ENCODE peak calls at places on chromosomes 12 and 14, in ten cellular contexts. W is OCI-LY7, L is lower lobe of right lung, O is fibroblast of mammary gland, U is mesothelial cell of epicardium, G is cardiac muscle cell, E is GM06990, S is endothelial cell, H is mammary epithelial cell, Y is AG09309. J is an unnamed sample.

GRCh38 chr12:6613776-6614512 is 6.8 kb upstream of the CHD4 start:
- DNase-seq in W (peak), L (peak), O (peak), U (peak), G (peak), E (peak), S (peak), H (peak), Y (peak), J (peak)

GRCh38 chr12:26938660-26939185 is 453 bp downstream of the FGFR1OP2 start:
- DNase-seq in W (peak), L (no peak), O (no peak), U (no peak), G (no peak), E (no peak), S (no peak), H (no peak), Y (no peak), J (no peak)

GRCh38 chr12:104740668-104741067 is 217.4 kb downstream of the SLC41A2 start:
- DNase-seq in W (peak), L (no peak), O (no peak), U (no peak), G (no peak), E (peak), S (no peak), H (no peak), Y (no peak), J (no peak)

GRCh38 chr12:70535896-70536374 is 101.3 kb downstream of the PTPRB start:
- DNase-seq in W (no peak), L (no peak), O (no peak), U (no peak), G (peak), E (no peak), S (no peak), H (peak), Y (no peak), J (no peak)

GRCh38 chr14:64937176-64937820 is 5.2 kb downstream of the GPX2 start:
- DNase-seq in W (no peak), L (no peak), O (peak), U (no peak), G (peak), E (no peak), S (no peak), H (no peak), Y (no peak), J (no peak)

GRCh38 chr14:92507174-92507768 is 6.3 kb upstream of the RIN3 start:
- DNase-seq in W (peak), L (peak), O (no peak), U (no peak), G (no peak), E (peak), S (no peak), H (peak), Y (no peak), J (no peak)

GRCh38 chr12:124396544-124397398 is 101.9 kb downstream of the RFLNA start:
- DNase-seq in W (no peak), L (no peak), O (no peak), U (no peak), G (no peak), E (no peak), S (no peak), H (no peak), Y (no peak), J (no peak)

GRCh38 chr12:81259360-81259759 is 181.5 kb downstream of the ACSS3 start:
- DNase-seq in W (no peak), L (no peak), O (no peak), U (no peak), G (no peak), E (no peak), S (no peak), H (no peak), Y (no peak), J (no peak)

GRCh38 chr14:35342160-35343010 is 50.2 kb downstream of the PSMA6 start:
- DNase-seq in W (no peak), L (peak), O (peak), U (no peak), G (peak), E (no peak), S (no peak), H (no peak), Y (no peak), J (no peak)

GRCh38 chr12:105487961-105488360 is 157.5 kb downstream of the C12orf75 start:
- DNase-seq in W (no peak), L (no peak), O (no peak), U (no peak), G (no peak), E (no peak), S (no peak), H (no peak), Y (no peak), J (no peak)

GRCh38 chr12:47164730-47165439 is 85.1 kb upstream of the AMIGO2 start:
- DNase-seq in W (no peak), L (no peak), O (peak), U (no peak), G (peak), E (no peak), S (no peak), H (no peak), Y (peak), J (no peak)
- TF ChIP-seq CTCF in W (peak), L (no peak), O (no peak), U (no peak), G (peak), E (no peak), S (no peak), H (no peak), Y (no peak), J (peak)

DNA sequence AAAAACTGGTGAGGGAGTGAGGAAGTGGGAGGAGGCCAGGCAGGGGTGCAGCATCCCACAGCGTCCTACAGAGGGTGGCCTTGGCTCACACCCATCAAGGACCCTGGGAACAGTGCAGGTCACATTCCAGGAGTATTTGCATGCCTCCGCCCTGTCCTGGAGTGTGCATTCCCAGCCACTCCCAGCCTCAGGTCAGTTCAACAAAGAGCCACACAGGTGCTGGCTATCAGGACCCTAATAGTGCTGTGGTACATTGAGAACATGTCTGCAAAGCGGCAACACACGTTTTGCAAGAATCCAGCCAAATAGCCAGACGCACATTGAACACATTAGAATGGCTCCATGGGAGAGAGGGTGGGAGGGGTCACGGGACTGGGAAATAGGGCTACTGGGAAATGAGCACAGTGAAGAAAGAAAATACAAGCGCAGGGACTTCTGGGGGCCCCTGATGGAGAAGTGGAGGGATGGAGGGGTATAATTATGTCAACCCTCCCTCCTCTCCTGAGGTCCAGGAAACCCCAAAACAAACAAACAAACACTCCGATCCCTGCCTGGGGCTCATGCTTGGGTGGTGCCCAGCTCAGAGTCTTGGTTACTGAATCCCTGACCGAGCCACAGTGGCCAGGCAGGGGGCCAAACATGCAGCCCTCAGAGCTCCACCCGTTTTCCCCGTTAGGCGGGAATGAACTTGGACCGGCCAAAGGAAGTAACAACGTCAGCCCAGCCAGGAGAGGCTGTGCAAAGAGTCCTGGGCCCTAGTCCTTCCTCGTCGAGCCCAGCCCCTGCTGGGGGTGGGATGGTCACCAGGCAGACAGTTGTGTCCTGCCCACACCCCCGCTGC is 36.4 kb downstream of the CMKLR1 start:
- DNase-seq in W (no peak), L (peak), O (peak), U (no peak), G (peak), E (no peak), S (no peak), H (no peak), Y (peak), J (no peak)
- TF ChIP-seq CTCF in W (no peak), L (peak), O (no peak), U (no peak), G (no peak), E (no peak), S (no peak), H (no peak), Y (peak), J (no peak)

GRCh38 chr12:98973395-98973794 is 328.3 kb downstream of the APAF1 start:
- DNase-seq in W (no peak), L (no peak), O (peak), U (no peak), G (peak), E (no peak), S (no peak), H (peak), Y (peak), J (no peak)
- TF ChIP-seq CTCF in W (no peak), L (no peak), O (no peak), U (no peak), G (no peak), E (no peak), S (no peak), H (no peak), Y (no peak), J (no peak)

GRCh38 chr12:48160807-48161206 is 3.5 kb upstream of the ASB8 start:
- DNase-seq in W (no peak), L (no peak), O (no peak), U (no peak), G (peak), E (no peak), S (no peak), H (no peak), Y (no peak), J (no peak)

GRCh38 chr12:48169011-48169410 is 11.7 kb upstream of the ASB8 start:
- DNase-seq in W (no peak), L (no peak), O (no peak), U (no peak), G (no peak), E (no peak), S (no peak), H (no peak), Y (no peak), J (no peak)

GRCh38 chr12:48163150-48163747 is 5.9 kb upstream of the ASB8 start:
- DNase-seq in W (no peak), L (no peak), O (no peak), U (no peak), G (no peak), E (no peak), S (no peak), H (no peak), Y (no peak), J (no peak)

GRCh38 chr12:48164456-48164855 is 7.1 kb upstream of the ASB8 start:
- DNase-seq in W (no peak), L (no peak), O (no peak), U (no peak), G (no peak), E (no peak), S (no peak), H (no peak), Y (no peak), J (no peak)

DNA sequence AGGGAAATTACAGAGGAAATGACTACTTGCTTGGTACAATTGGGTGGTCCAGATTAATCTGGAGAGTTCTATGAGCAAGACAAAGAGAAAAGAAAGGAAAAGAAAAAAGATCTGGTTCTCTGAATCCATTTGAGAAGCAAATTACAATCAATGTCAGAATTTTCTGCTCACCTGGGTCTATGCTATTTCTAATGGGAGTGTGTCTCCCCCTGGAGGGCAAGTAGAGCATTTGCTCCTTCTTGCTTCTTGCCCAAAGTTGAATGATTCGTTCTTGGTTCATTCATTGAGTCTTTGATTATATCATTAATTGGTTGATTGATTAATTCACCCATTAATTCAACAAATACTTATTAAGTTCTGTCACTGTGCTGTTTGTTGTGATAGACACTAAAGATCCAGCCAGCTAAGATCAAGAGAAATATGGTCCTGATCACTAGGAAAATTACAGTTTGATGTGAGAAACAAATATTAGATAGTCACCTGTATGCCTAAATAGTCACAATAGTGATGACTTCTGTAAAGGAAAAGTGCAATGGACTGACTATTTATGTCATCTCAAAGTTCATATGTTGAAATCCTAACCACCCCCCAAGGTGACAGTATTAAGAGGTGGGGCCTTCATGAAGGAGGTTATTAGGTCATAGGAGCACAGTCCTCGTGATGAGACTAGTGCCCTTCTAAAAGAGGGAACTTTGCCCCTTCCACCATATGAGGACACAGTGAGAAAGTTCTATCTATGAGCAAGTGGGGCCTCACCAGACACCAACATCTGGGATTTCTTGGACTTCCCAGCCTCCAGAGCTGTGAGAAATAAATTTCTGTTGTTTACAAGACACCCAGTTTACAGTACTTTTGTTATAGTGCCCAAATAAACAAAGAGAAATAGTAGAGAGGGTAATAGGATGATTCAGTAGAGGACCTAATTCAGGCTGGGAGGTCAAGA is 8.0 kb upstream of the ASB8 start:
- DNase-seq in W (peak), L (no peak), O (peak), U (no peak), G (peak), E (no peak), S (peak), H (peak), Y (no peak), J (no peak)
- TF ChIP-seq CTCF in W (peak), L (peak), O (peak), U (peak), G (peak), E (peak), S (peak), H (peak), Y (peak), J (peak)

DNA sequence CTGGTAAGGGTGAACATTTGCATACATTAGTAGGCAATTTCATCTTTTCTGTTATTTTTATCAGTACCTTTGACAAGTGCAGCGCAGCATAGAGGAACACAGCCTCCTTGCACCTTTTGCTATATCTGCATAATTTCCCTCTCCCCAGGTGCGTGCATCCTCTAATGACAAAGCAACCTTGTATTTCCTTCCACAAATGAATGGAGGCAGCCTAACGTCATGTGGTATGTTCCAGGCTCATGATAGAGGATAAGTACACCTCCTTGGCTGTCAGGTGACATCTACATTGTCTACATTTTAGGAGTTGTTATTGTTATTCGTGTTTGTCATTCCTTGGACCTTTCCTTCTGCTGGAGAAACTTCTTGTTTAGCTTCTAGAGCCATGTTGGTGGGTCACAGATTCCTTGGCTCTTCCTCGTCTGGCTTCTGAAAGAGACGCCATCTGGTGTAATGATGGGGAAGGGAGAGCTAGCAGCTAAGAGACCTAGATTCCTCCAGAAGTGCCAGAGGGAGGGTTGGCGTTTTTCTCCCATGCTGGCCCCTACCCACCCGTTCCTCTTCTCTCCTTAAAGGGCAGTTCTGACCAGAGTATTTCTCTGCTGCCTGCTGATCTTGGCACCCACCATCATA is 37.0 kb downstream of the EVL start:
- DNase-seq in W (no peak), L (no peak), O (no peak), U (no peak), G (no peak), E (no peak), S (no peak), H (no peak), Y (no peak), J (no peak)
- TF ChIP-seq CTCF in W (no peak), L (no peak), O (no peak), U (no peak), G (no peak), E (no peak), S (no peak), H (no peak), Y (no peak), J (no peak)

GRCh38 chr12:56221757-56222530 is at the start of gene RNF41:
- DNase-seq in W (peak), L (peak), O (peak), U (peak), G (peak), E (peak), S (peak), H (peak), Y (peak), J (peak)
- TF ChIP-seq CTCF in W (peak), L (no peak), O (no peak), U (no peak), G (peak), E (no peak), S (peak), H (no peak), Y (no peak), J (peak)

DNA sequence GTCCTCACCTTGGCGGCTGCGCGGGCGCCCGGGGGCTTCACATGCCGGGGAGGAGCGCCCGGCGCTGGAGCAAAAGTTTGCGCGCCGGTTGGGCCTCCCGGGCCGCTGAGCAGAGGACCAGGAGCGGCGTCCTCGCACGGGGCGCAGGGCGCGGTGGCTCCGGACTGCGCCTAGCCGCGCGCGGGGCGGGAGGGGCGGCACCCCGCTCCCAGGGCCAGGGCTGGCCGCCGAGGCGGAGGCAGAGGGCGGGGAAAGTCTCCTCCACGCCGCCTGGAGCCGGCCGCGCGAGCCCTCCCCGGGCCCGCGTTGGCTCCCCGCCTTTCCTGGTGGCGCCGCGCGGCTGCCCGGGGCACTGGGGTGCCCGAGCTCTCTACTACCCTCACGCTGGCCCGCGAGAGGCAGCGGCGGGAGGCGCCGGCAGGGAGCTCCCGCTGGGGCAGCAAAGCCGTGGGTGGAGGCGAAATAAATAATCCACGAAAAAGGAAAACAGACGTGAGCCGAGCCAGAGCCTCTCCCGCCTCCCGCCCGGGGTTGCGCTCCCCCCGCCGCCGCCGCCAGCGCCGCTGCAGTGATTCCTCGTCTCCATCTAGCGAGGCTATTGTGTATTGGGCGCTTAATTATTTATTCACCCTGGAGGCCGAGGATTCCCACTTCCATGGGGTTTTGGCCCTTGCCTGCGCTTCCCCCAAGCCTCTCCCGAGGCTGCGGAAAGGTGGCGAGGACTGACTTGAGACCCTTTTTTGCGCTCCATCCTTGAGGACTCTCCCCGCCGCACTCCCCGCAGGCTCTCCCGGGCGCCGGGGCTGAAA is 476 bp upstream of the PRIMA1 start:
- DNase-seq in W (no peak), L (no peak), O (peak), U (peak), G (peak), E (no peak), S (peak), H (peak), Y (no peak), J (peak)
- TF ChIP-seq CTCF in W (no peak), L (no peak), O (no peak), U (no peak), G (no peak), E (no peak), S (no peak), H (peak), Y (no peak), J (peak)

GRCh38 chr14:55533960-55534359 is 46.0 kb upstream of the KTN1 start:
- DNase-seq in W (no peak), L (no peak), O (no peak), U (no peak), G (no peak), E (no peak), S (no peak), H (peak), Y (no peak), J (no peak)

GRCh38 chr14:55536208-55536708 is 43.7 kb upstream of the KTN1 start:
- DNase-seq in W (no peak), L (no peak), O (no peak), U (no peak), G (no peak), E (no peak), S (no peak), H (no peak), Y (no peak), J (no peak)

GRCh38 chr14:55535521-55536207 is 44.3 kb upstream of the KTN1 start:
- DNase-seq in W (no peak), L (no peak), O (no peak), U (no peak), G (no peak), E (no peak), S (no peak), H (peak), Y (no peak), J (no peak)

GRCh38 chr14:55530464-55530863 is 49.5 kb upstream of the KTN1 start:
- DNase-seq in W (no peak), L (no peak), O (no peak), U (no peak), G (no peak), E (no peak), S (no peak), H (no peak), Y (no peak), J (no peak)

GRCh38 chr14:55532645-55533309 is 47.2 kb upstream of the KTN1 start:
- DNase-seq in W (no peak), L (no peak), O (no peak), U (no peak), G (no peak), E (no peak), S (peak), H (no peak), Y (no peak), J (no peak)
- TF ChIP-seq CTCF in W (no peak), L (no peak), O (no peak), U (no peak), G (no peak), E (no peak), S (peak), H (peak), Y (peak), J (peak)

DNA sequence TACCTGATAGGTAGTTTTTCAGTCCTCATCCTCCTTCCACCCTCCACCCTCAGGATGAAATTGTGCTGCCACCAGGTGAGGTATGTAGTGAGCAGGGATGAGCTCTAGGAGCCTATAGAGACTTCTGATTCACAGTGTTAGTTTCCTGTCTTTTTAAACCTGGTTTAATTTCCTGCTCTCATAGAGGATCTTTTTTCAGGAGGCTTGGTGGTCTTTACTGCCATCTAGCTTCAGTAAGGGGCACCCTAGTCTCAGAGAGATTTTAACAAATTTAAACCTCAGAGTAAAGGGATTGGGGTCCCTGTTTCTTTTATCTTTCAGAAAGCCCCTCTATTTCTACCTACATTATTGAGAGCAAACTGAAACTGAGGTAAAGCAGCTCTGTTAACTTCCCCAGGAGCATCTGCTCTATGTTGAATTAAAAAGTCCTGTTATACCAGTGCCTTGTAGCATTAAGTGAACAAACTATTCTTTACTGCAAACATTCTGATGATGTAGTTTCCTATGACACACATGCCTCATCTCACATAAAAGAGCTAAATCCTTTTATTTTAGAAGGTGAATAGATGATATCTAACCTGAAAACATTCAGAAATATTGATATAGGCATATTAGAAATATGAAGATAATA is 172.2 kb upstream of the DDHD1 start:
- DNase-seq in W (peak), L (no peak), O (peak), U (no peak), G (peak), E (no peak), S (no peak), H (peak), Y (no peak), J (no peak)
- TF ChIP-seq CTCF in W (peak), L (no peak), O (peak), U (no peak), G (peak), E (peak), S (peak), H (peak), Y (peak), J (peak)

GRCh38 chr12:10365716-10366433 is 24.0 kb downstream of the KLRK1 start:
- DNase-seq in W (no peak), L (no peak), O (no peak), U (no peak), G (peak), E (no peak), S (no peak), H (peak), Y (no peak), J (no peak)
- TF ChIP-seq CTCF in W (peak), L (peak), O (no peak), U (peak), G (peak), E (no peak), S (peak), H (peak), Y (peak), J (peak)

J was measured in type B pancreatic cell.